ENCODE peak calls at places on chromosome 21, in six cellular contexts. R, W, O, N, M and E are unnamed samples.

GRCh38 chr21:38244885-38245869 is 11.6 kb upstream of the KCNJ15 start:
- DNase-seq in R (no peak), W (peak; percentile 99), O (no peak), N (peak; percentile 93), M (peak; percentile 99), E (peak; percentile 88)

GRCh38 chr21:25929859-25930520 is 195.2 kb downstream of the GABPA start:
- DNase-seq in R (no peak), W (no peak), O (no peak), N (peak; percentile 63), M (peak; percentile 64), E (peak; percentile 86)

GRCh38 chr21:45822429-45823099 is 159.0 kb upstream of the COL6A1 start:
- DNase-seq in R (no peak), W (no peak), O (peak; percentile 28), N (no peak), M (no peak), E (no peak)

GRCh38 chr21:15764878-15765277 is 35.1 kb downstream of the USP25 start:
- DNase-seq in R (no peak), W (no peak), O (no peak), N (no peak), M (no peak), E (no peak)

GRCh38 chr21:14523234-14523633 is 22.9 kb downstream of the SAMSN1 start:
- DNase-seq in R (no peak), W (no peak), O (no peak), N (no peak), M (no peak), E (peak; percentile 19)

GRCh38 chr21:41481191-41481590 is 26.8 kb downstream of the TMPRSS2 start:
- DNase-seq in R (no peak), W (peak; percentile 12), O (no peak), N (peak; percentile 15), M (no peak), E (peak; percentile 48)

GRCh38 chr21:44892536-44893277 is 19.2 kb upstream of the PTTG1IP start:
- DNase-seq in R (peak; percentile 80), W (no peak), O (no peak), N (peak; percentile 63), M (peak; percentile 40), E (peak; percentile 61)

GRCh38 chr21:16535100-16535418 is 805.3 kb downstream of the USP25 start:
- DNase-seq in R (no peak), W (peak; percentile 82), O (peak; percentile 92), N (peak; percentile 96), M (peak; percentile 67), E (peak; percentile 82)

GRCh38 chr21:29332461-29333354 is 34.0 kb downstream of the BACH1 start:
- DNase-seq in R (no peak), W (no peak), O (no peak), N (peak; percentile 41), M (peak; percentile 34), E (peak; percentile 51)

GRCh38 chr21:39014751-39015150 is 168.5 kb downstream of the PSMG1 start:
- DNase-seq in R (no peak), W (peak; percentile 95), O (no peak), N (peak; percentile 97), M (peak; percentile 88), E (peak; percentile 96)

GRCh38 chr21:46368533-46369285 is 44.8 kb downstream of the PCNT start:
- DNase-seq in R (no peak), W (no peak), O (no peak), N (no peak), M (no peak), E (no peak)

GRCh38 chr21:33761104-33762036 is 119.1 kb downstream of the ITSN1 start:
- DNase-seq in R (peak; percentile 14), W (peak; percentile 96), O (no peak), N (peak; percentile 97), M (peak; percentile 81), E (peak; percentile 92)

GRCh38 chr21:45542667-45543370 is 579 bp upstream of the SLC19A1 start:
- DNase-seq in R (peak; percentile 7), W (no peak), O (peak; percentile 56), N (no peak), M (no peak), E (no peak)

GRCh38 chr21:42991992-42992740 is 17.8 kb downstream of the PKNOX1 start:
- DNase-seq in R (peak; percentile 23), W (peak; percentile 75), O (peak; percentile 87), N (peak; percentile 90), M (peak; percentile 21), E (peak; percentile 73)

GRCh38 chr21:14753466-14754258 is 207.5 kb upstream of the SAMSN1 start:
- DNase-seq in R (no peak), W (no peak), O (no peak), N (no peak), M (no peak), E (no peak)

GRCh38 chr21:37639756-37640155 is 273.2 kb downstream of the DYRK1A start:
- DNase-seq in R (no peak), W (no peak), O (no peak), N (no peak), M (no peak), E (no peak)

GRCh38 chr21:18545908-18546307 is 142.3 kb upstream of the TMPRSS15 start:
- DNase-seq in R (no peak), W (peak; percentile 71), O (no peak), N (peak; percentile 0), M (no peak), E (no peak)

GRCh38 chr21:44509539-44509938 is 30.5 kb downstream of the KRTAP10-1 start:
- DNase-seq in R (no peak), W (no peak), O (no peak), N (no peak), M (peak; percentile 38), E (peak; percentile 9)

GRCh38 chr21:41171210-41171609 is 3.2 kb downstream of the BACE2 start:
- DNase-seq in R (no peak), W (no peak), O (no peak), N (peak; percentile 61), M (peak; percentile 96), E (peak; percentile 93)

GRCh38 chr21:20603236-20603635 is 395.0 kb upstream of the NCAM2 start:
- DNase-seq in R (no peak), W (no peak), O (no peak), N (no peak), M (no peak), E (no peak)

GRCh38 chr21:29371464-29371863 is 72.7 kb downstream of the BACH1 start:
- DNase-seq in R (no peak), W (no peak), O (no peak), N (no peak), M (no peak), E (peak; percentile 48)

GRCh38 chr21:46552865-46553379 is 52.0 kb downstream of the S100B start:
- DNase-seq in R (no peak), W (no peak), O (no peak), N (no peak), M (no peak), E (no peak)

GRCh38 chr21:38661296-38662223 is 144.2 kb upstream of the ETS2 start:
- DNase-seq in R (peak; percentile 34), W (peak; percentile 37), O (no peak), N (peak; percentile 68), M (no peak), E (peak; percentile 20)

GRCh38 chr21:34890724-34891609 is 158.1 kb downstream of the RUNX1 start:
- DNase-seq in R (peak; percentile 45), W (no peak), O (no peak), N (peak; percentile 69), M (peak; percentile 63), E (peak; percentile 44)
- TF ChIP-seq CTCF in R (no peak), W (peak; percentile 16), O (no peak), N (peak; percentile 23), M (no peak), E (peak; percentile 21)

DNA sequence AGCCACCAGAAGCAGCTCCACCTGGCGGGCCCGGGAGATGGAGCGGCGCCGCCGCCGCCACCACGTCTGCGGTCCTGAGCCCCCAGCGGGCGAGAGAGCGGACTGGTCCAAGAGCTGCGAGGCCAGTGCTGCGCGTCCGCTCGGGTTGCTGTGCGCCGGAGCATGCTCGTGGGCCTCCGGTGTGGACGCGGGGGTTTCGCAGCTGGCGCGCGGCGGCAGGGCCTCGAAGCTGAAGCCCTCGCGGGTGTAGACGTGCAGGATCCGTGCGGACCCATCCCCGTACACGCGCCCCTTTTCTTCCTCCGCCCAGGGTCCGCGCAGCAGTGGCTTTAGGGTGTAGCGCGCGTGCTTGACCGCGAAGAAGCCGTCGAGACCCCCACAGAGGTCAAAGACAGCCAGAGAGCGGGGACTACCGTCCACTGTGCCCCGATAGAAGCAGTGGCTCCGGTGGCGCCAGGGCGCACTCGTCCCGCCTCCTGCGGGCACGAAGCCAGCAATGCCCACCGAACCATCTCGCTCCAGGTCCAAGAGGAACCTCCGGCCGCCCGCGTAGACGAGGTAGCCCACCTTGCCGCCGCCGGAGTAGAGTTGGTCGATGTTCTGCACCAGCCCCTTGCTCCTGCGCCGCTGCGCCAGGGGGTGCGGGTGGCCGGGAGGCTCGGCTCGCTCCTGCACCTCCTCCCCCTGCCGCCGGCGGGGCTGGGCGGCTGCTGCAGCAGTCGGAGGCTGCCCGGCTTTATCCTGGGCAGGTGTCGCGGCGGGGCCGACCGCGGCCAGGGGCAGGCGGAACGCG is 1.1 kb downstream of the ADAMTS5 start:
- DNase-seq in R (peak; percentile 72), W (no peak), O (no peak), N (peak; percentile 46), M (peak; percentile 9), E (peak; percentile 31)
- TF ChIP-seq CTCF in R (peak; percentile 7), W (peak; percentile 46), O (peak; percentile 47), N (peak; percentile 49), M (peak; percentile 2), E (no peak)

GRCh38 chr21:32303385-32303784 is 4.7 kb downstream of the MRAP start:
- DNase-seq in R (no peak), W (no peak), O (no peak), N (no peak), M (no peak), E (no peak)

GRCh38 chr21:32304998-32305397 is 6.3 kb downstream of the MRAP start:
- DNase-seq in R (no peak), W (no peak), O (no peak), N (no peak), M (no peak), E (no peak)

GRCh38 chr21:32308696-32309095 is 10.0 kb downstream of the MRAP start:
- DNase-seq in R (no peak), W (no peak), O (peak; percentile 50), N (no peak), M (no peak), E (no peak)

GRCh38 chr21:32307706-32308105 is 9.1 kb downstream of the MRAP start:
- DNase-seq in R (no peak), W (no peak), O (peak; percentile 13), N (peak; percentile 5), M (no peak), E (no peak)

DNA sequence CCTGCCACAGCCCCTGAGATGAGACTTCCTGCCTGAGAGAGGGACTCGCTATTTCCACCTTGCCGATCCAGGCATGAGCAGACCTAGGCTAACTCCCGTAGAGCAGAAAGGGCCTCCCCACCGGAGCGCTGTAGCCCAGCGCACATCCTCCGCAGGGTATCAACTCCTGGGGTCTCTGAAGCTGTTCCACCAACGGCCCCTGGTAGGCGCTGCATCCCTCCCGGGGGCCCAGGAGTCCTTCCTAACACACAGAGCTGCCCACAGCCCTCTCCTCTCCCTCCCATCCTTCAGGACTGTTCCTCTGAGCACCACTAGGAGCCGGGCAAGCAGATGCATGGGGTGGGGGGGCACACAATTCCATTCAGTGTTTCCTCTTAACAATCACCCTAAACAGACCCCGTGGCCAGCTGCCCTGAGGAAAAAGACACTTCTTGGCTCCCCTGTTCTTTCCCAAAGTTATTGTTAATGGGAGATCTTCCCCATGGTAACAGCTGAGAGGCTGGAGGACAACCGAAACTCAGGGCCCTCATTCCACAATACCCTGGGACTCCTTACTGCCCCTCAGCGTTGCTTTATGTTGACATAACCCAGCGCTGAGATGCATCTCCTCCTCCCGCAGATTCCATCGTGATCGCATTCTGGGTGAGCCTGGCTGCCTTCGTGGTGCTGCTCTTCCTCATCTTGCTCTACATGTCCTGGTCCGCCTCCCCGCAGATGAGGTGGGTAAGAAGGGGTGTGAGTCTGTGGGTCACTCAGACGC is 7.5 kb downstream of the MRAP start:
- DNase-seq in R (peak; percentile 89), W (no peak), O (peak; percentile 28), N (no peak), M (no peak), E (no peak)
- TF ChIP-seq CTCF in R (peak; percentile 57), W (peak; percentile 44), O (peak; percentile 50), N (no peak), M (no peak), E (peak; percentile 23)

GRCh38 chr21:28235169-28235892 is 757.3 kb downstream of the LTN1 start:
- DNase-seq in R (no peak), W (no peak), O (no peak), N (peak; percentile 55), M (no peak), E (no peak)
- TF ChIP-seq CTCF in R (no peak), W (peak; percentile 16), O (peak; percentile 40), N (peak; percentile 22), M (no peak), E (peak; percentile 4)